ENCODE peak calls at places on chromosomes 6 and 20, in five cellular contexts. T is SW 1271; F is stimulated activated CD8-positive, alpha-beta memory T cell treated with anti-CD3 and anti-CD28 coated beads, Interleukin-4, amount 100 ng/mL, for 24 hours; O is activated T-helper 9 cell treated with anti-CD3 and anti-CD28 coated beads, Interleukin-2, amount 50 U/mL, for 16 hours; C is mesothelial cell of epicardium. G is an unnamed sample.

GRCh38 chr6:38982470-38982869 is 66.1 kb upstream of the GLP1R start:
- DNase-seq in T (no peak), F (no peak), O (no peak), C (no peak), G (no peak)

GRCh38 chr20:62618622-62619529 is 23.4 kb upstream of the SLCO4A1 start:
- DNase-seq in T (peak; percentile 46), F (peak; percentile 43), O (no peak), C (no peak), G (peak; percentile 69)

GRCh38 chr20:51573576-51574243 is 31.2 kb upstream of the NFATC2 start:
- DNase-seq in T (no peak), F (no peak), O (no peak), C (no peak), G (no peak)

GRCh38 chr6:169324661-169325459 is 71.2 kb upstream of the THBS2 start:
- DNase-seq in T (no peak), F (no peak), O (no peak), C (no peak), G (no peak)

GRCh38 chr6:136738178-136739057 is 53.9 kb downstream of the MAP3K5 start:
- DNase-seq in T (no peak), F (no peak), O (no peak), C (no peak), G (no peak)

GRCh38 chr20:1505361-1505760 is 14.1 kb upstream of the SIRPB2 start:
- DNase-seq in T (no peak), F (no peak), O (no peak), C (no peak), G (no peak)

GRCh38 chr6:9851541-9852380 is 563.1 kb downstream of the TFAP2A start:
- DNase-seq in T (no peak), F (no peak), O (no peak), C (no peak), G (no peak)

GRCh38 chr20:57795977-57796560 is 86.3 kb upstream of the PMEPA1 start:
- DNase-seq in T (no peak), F (no peak), O (no peak), C (no peak), G (no peak)